ENCODE peak calls at places on chromosomes 4 and X, in nine cellular contexts. One of them, this sample, is unnamed.

GRCh38 chr4:124903995-124904722 is 191.6 kb upstream of the ANKRD50 start:
- DNase-seq in fibroblast of mammary gland: peak
- DNase-seq in mammary epithelial cell: peak
- DNase-seq in cardiac muscle cell: peak
- DNase-seq in Peyer's patch: no peak
- DNase-seq in endodermal cell: peak
- DNase-seq in heart left ventricle: peak
- DNase-seq in RWPE1: peak
- DNase-seq in GM23338: peak
- DNase-seq in this sample: no peak

GRCh38 chrX:125744914-125745313 is 421.2 kb downstream of the DCAF12L2 start:
- DNase-seq in cardiac muscle cell: no peak
- DNase-seq in GM23338: no peak
- DNase-seq in mammary epithelial cell: no peak
- DNase-seq in endodermal cell: no peak
- DNase-seq in Peyer's patch: no peak
- DNase-seq in fibroblast of mammary gland: no peak
- DNase-seq in heart left ventricle: no peak
- DNase-seq in RWPE1: no peak
- DNase-seq in this sample: no peak

GRCh38 chr4:94127707-94128328 is 79.8 kb upstream of the SMARCAD1 start:
- DNase-seq in Peyer's patch: no peak
- DNase-seq in heart left ventricle: no peak
- DNase-seq in mammary epithelial cell: peak
- DNase-seq in GM23338: peak
- DNase-seq in endodermal cell: no peak
- DNase-seq in RWPE1: peak
- DNase-seq in fibroblast of mammary gland: peak
- DNase-seq in cardiac muscle cell: peak
- DNase-seq in this sample: no peak

GRCh38 chr4:185657191-185657590 is 121.9 kb upstream of the PDLIM3 start:
- DNase-seq in mammary epithelial cell: no peak
- DNase-seq in endodermal cell: no peak
- DNase-seq in cardiac muscle cell: no peak
- DNase-seq in GM23338: no peak
- DNase-seq in heart left ventricle: no peak
- DNase-seq in Peyer's patch: no peak
- DNase-seq in RWPE1: no peak
- DNase-seq in fibroblast of mammary gland: no peak
- DNase-seq in this sample: no peak

GRCh38 chr4:178296669-178297068 is 854.4 kb upstream of the AGA start:
- DNase-seq in RWPE1: no peak
- DNase-seq in fibroblast of mammary gland: no peak
- DNase-seq in GM23338: no peak
- DNase-seq in cardiac muscle cell: no peak
- DNase-seq in heart left ventricle: no peak
- DNase-seq in endodermal cell: peak
- DNase-seq in mammary epithelial cell: no peak
- DNase-seq in Peyer's patch: no peak
- DNase-seq in this sample: no peak

GRCh38 chr4:1400191-1400805 is 5.9 kb downstream of the NKX1-1 start:
- DNase-seq in mammary epithelial cell: no peak
- DNase-seq in GM23338: no peak
- DNase-seq in endodermal cell: no peak
- DNase-seq in cardiac muscle cell: no peak
- DNase-seq in Peyer's patch: no peak
- DNase-seq in fibroblast of mammary gland: no peak
- DNase-seq in heart left ventricle: no peak
- DNase-seq in RWPE1: no peak
- DNase-seq in this sample: peak

GRCh38 chrX:150569155-150569477 is 695 bp downstream of the MTM1 start:
- DNase-seq in endodermal cell: no peak
- DNase-seq in RWPE1: no peak
- DNase-seq in heart left ventricle: peak
- DNase-seq in cardiac muscle cell: no peak
- DNase-seq in mammary epithelial cell: peak
- DNase-seq in fibroblast of mammary gland: peak
- DNase-seq in Peyer's patch: peak
- DNase-seq in GM23338: no peak
- DNase-seq in this sample: no peak

GRCh38 chr4:19983072-19983471 is 268.6 kb upstream of the SLIT2 start:
- DNase-seq in mammary epithelial cell: peak
- DNase-seq in cardiac muscle cell: no peak
- DNase-seq in fibroblast of mammary gland: peak
- DNase-seq in GM23338: no peak
- DNase-seq in Peyer's patch: no peak
- DNase-seq in endodermal cell: no peak
- DNase-seq in heart left ventricle: no peak
- DNase-seq in RWPE1: peak
- DNase-seq in this sample: no peak

GRCh38 chrX:118751950-118752783 is 24.8 kb downstream of the IL13RA1 start:
- DNase-seq in mammary epithelial cell: peak
- DNase-seq in RWPE1: no peak
- DNase-seq in GM23338: no peak
- DNase-seq in heart left ventricle: no peak
- DNase-seq in fibroblast of mammary gland: no peak
- DNase-seq in endodermal cell: no peak
- DNase-seq in cardiac muscle cell: no peak
- DNase-seq in Peyer's patch: no peak
- DNase-seq in this sample: no peak

GRCh38 chr4:168900080-168900479 is 110.0 kb downstream of the CBR4 start:
- DNase-seq in RWPE1: no peak
- DNase-seq in endodermal cell: no peak
- DNase-seq in cardiac muscle cell: no peak
- DNase-seq in heart left ventricle: no peak
- DNase-seq in fibroblast of mammary gland: peak
- DNase-seq in Peyer's patch: no peak
- DNase-seq in GM23338: no peak
- DNase-seq in mammary epithelial cell: no peak
- DNase-seq in this sample: no peak

GRCh38 chr4:83348074-83348473 is 13.4 kb upstream of the HPSE start:
- DNase-seq in mammary epithelial cell: peak
- DNase-seq in heart left ventricle: no peak
- DNase-seq in cardiac muscle cell: no peak
- DNase-seq in GM23338: no peak
- DNase-seq in endodermal cell: no peak
- DNase-seq in RWPE1: no peak
- DNase-seq in Peyer's patch: no peak
- DNase-seq in fibroblast of mammary gland: no peak
- DNase-seq in this sample: no peak

GRCh38 chr4:11421116-11421515 is 7.6 kb downstream of the HS3ST1 start:
- DNase-seq in cardiac muscle cell: no peak
- DNase-seq in GM23338: no peak
- DNase-seq in mammary epithelial cell: no peak
- DNase-seq in Peyer's patch: no peak
- DNase-seq in heart left ventricle: no peak
- DNase-seq in endodermal cell: no peak
- DNase-seq in fibroblast of mammary gland: no peak
- DNase-seq in RWPE1: no peak
- DNase-seq in this sample: no peak

GRCh38 chr4:84327526-84327925 is 171.6 kb downstream of the NKX6-1 start:
- DNase-seq in fibroblast of mammary gland: no peak
- DNase-seq in heart left ventricle: no peak
- DNase-seq in mammary epithelial cell: no peak
- DNase-seq in RWPE1: no peak
- DNase-seq in cardiac muscle cell: no peak
- DNase-seq in Peyer's patch: no peak
- DNase-seq in GM23338: no peak
- DNase-seq in endodermal cell: no peak
- DNase-seq in this sample: no peak

GRCh38 chrX:68571292-68572256 is 72.7 kb downstream of the YIPF6 start:
- DNase-seq in mammary epithelial cell: peak
- DNase-seq in RWPE1: peak
- DNase-seq in GM23338: no peak
- DNase-seq in fibroblast of mammary gland: peak
- DNase-seq in cardiac muscle cell: no peak
- DNase-seq in endodermal cell: no peak
- DNase-seq in Peyer's patch: no peak
- DNase-seq in heart left ventricle: no peak
- DNase-seq in this sample: no peak

GRCh38 chr4:183987987-183988392 is 82.9 kb downstream of the STOX2 start:
- DNase-seq in endodermal cell: peak
- DNase-seq in cardiac muscle cell: peak
- DNase-seq in Peyer's patch: peak
- DNase-seq in RWPE1: peak
- DNase-seq in heart left ventricle: peak
- DNase-seq in GM23338: peak
- DNase-seq in mammary epithelial cell: peak
- DNase-seq in fibroblast of mammary gland: peak
- DNase-seq in this sample: no peak

GRCh38 chr4:16437836-16438235 is 211.6 kb upstream of the TAPT1 start:
- DNase-seq in mammary epithelial cell: no peak
- DNase-seq in Peyer's patch: no peak
- DNase-seq in heart left ventricle: no peak
- DNase-seq in cardiac muscle cell: no peak
- DNase-seq in RWPE1: no peak
- DNase-seq in fibroblast of mammary gland: peak
- DNase-seq in GM23338: no peak
- DNase-seq in endodermal cell: no peak
- DNase-seq in this sample: no peak

GRCh38 chr4:2424581-2424980 is 5.8 kb downstream of the CFAP99 start:
- DNase-seq in fibroblast of mammary gland: peak
- DNase-seq in endodermal cell: peak
- DNase-seq in mammary epithelial cell: no peak
- DNase-seq in heart left ventricle: no peak
- DNase-seq in RWPE1: no peak
- DNase-seq in Peyer's patch: no peak
- DNase-seq in GM23338: no peak
- DNase-seq in cardiac muscle cell: no peak
- DNase-seq in this sample: no peak

GRCh38 chr4:2425386-2426068 is 6.8 kb downstream of the CFAP99 start:
- DNase-seq in heart left ventricle: no peak
- DNase-seq in mammary epithelial cell: no peak
- DNase-seq in endodermal cell: no peak
- DNase-seq in fibroblast of mammary gland: no peak
- DNase-seq in Peyer's patch: no peak
- DNase-seq in cardiac muscle cell: no peak
- DNase-seq in GM23338: no peak
- DNase-seq in RWPE1: no peak
- DNase-seq in this sample: no peak

GRCh38 chr4:2426069-2426397 is 7.3 kb downstream of the CFAP99 start:
- DNase-seq in mammary epithelial cell: no peak
- DNase-seq in GM23338: no peak
- DNase-seq in RWPE1: no peak
- DNase-seq in heart left ventricle: no peak
- DNase-seq in endodermal cell: no peak
- DNase-seq in Peyer's patch: no peak
- DNase-seq in cardiac muscle cell: no peak
- DNase-seq in fibroblast of mammary gland: no peak
- DNase-seq in this sample: no peak

GRCh38 chr4:2423695-2424094 is 4.9 kb downstream of the CFAP99 start:
- DNase-seq in GM23338: no peak
- DNase-seq in cardiac muscle cell: no peak
- DNase-seq in Peyer's patch: no peak
- DNase-seq in endodermal cell: peak
- DNase-seq in mammary epithelial cell: no peak
- DNase-seq in fibroblast of mammary gland: no peak
- DNase-seq in heart left ventricle: no peak
- DNase-seq in RWPE1: no peak
- DNase-seq in this sample: no peak

DNA sequence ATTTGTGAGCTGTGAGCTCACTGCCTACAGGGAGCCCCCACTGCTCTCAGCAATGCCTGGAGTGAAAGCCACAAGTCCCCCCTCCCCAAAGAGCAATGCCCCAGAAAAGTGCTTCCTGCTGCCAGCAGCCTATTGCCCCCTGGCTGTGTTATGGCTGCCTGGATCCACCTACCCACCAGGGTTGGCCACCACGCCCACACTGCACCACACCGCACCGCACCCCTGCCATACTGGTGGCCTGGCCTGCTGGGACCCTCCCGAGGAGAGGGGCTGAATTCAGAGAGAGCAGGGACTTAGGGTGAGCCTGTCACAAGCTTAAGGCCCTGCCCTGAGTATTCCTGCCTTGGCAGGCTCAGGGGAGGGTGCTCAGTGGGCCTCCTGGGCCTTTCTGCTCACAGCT is 4.3 kb downstream of the CFAP99 start:
- DNase-seq in GM23338: no peak
- DNase-seq in mammary epithelial cell: no peak
- DNase-seq in heart left ventricle: no peak
- DNase-seq in cardiac muscle cell: no peak
- DNase-seq in fibroblast of mammary gland: no peak
- DNase-seq in endodermal cell: peak
- DNase-seq in RWPE1: no peak
- DNase-seq in Peyer's patch: no peak
- DNase-seq in this sample: no peak
- TF ChIP-seq CTCF in GM23338: no peak
- TF ChIP-seq CTCF in mammary epithelial cell: no peak
- TF ChIP-seq CTCF in heart left ventricle: no peak
- TF ChIP-seq CTCF in cardiac muscle cell: no peak
- TF ChIP-seq CTCF in fibroblast of mammary gland: no peak
- TF ChIP-seq CTCF in endodermal cell: no peak
- TF ChIP-seq CTCF in RWPE1: no peak
- TF ChIP-seq CTCF in Peyer's patch: no peak
- TF ChIP-seq CTCF in this sample: no peak

DNA sequence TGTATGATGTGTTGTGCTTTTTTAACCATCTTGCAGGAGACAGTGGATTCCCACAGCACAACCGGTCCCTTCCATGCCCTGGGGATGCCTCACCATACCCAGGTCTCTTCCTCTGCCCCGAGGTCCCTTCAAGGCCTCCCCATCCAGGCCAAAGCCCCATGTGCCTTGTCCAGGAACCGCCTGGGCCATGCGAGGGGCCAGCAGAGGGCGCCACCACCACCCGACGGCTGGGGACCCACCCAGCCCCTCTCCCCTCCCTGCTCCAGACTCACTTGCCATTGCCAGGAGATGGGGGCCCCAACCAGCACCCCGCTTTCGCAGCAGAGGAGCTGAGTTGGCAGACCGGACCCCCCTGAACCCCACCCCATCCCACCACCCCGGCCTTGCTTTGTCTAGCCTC is 485.5 kb downstream of the TRAM1L1 start:
- DNase-seq in fibroblast of mammary gland: no peak
- DNase-seq in RWPE1: no peak
- DNase-seq in heart left ventricle: no peak
- DNase-seq in endodermal cell: peak
- DNase-seq in mammary epithelial cell: no peak
- DNase-seq in GM23338: peak
- DNase-seq in cardiac muscle cell: no peak
- DNase-seq in Peyer's patch: no peak
- DNase-seq in this sample: no peak
- TF ChIP-seq CTCF in fibroblast of mammary gland: no peak
- TF ChIP-seq CTCF in RWPE1: no peak
- TF ChIP-seq CTCF in heart left ventricle: no peak
- TF ChIP-seq CTCF in endodermal cell: peak
- TF ChIP-seq CTCF in mammary epithelial cell: no peak
- TF ChIP-seq CTCF in GM23338: peak
- TF ChIP-seq CTCF in cardiac muscle cell: no peak
- TF ChIP-seq CTCF in Peyer's patch: no peak
- TF ChIP-seq CTCF in this sample: no peak

GRCh38 chrX:45824471-45824870 is 623.8 kb upstream of the DIPK2B start:
- DNase-seq in Peyer's patch: peak
- DNase-seq in fibroblast of mammary gland: peak
- DNase-seq in RWPE1: peak
- DNase-seq in heart left ventricle: no peak
- DNase-seq in cardiac muscle cell: no peak
- DNase-seq in mammary epithelial cell: peak
- DNase-seq in GM23338: peak
- DNase-seq in endodermal cell: peak
- DNase-seq in this sample: no peak
- TF ChIP-seq CTCF in Peyer's patch: peak
- TF ChIP-seq CTCF in fibroblast of mammary gland: peak
- TF ChIP-seq CTCF in RWPE1: peak
- TF ChIP-seq CTCF in heart left ventricle: no peak
- TF ChIP-seq CTCF in cardiac muscle cell: peak
- TF ChIP-seq CTCF in mammary epithelial cell: peak
- TF ChIP-seq CTCF in GM23338: peak
- TF ChIP-seq CTCF in endodermal cell: peak
- TF ChIP-seq CTCF in this sample: no peak

GRCh38 chrX:107849747-107850478 is 24.2 kb downstream of the MID2 start:
- DNase-seq in fibroblast of mammary gland: peak
- DNase-seq in RWPE1: no peak
- DNase-seq in endodermal cell: peak
- DNase-seq in GM23338: peak
- DNase-seq in cardiac muscle cell: no peak
- DNase-seq in mammary epithelial cell: peak
- DNase-seq in heart left ventricle: no peak
- DNase-seq in Peyer's patch: no peak
- DNase-seq in this sample: no peak
- TF ChIP-seq CTCF in fibroblast of mammary gland: peak
- TF ChIP-seq CTCF in RWPE1: no peak
- TF ChIP-seq CTCF in endodermal cell: peak
- TF ChIP-seq CTCF in GM23338: peak
- TF ChIP-seq CTCF in cardiac muscle cell: no peak
- TF ChIP-seq CTCF in mammary epithelial cell: peak
- TF ChIP-seq CTCF in heart left ventricle: no peak
- TF ChIP-seq CTCF in Peyer's patch: no peak
- TF ChIP-seq CTCF in this sample: no peak